ENCODE peak calls at places on chromosomes 6 and 20, in four cellular contexts. One of them, this sample, is unnamed.

GRCh38 chr20:49534314-49534713 is 33.6 kb downstream of the PTGIS start:
- DNase-seq in germinal center: peak
- DNase-seq in HEK293T: peak
- DNase-seq in NCI-H1105 treated with DMSO at 0.1 percent for 48 hours: peak
- DNase-seq in this sample: peak

GRCh38 chr6:49326337-49326736 is 136.7 kb downstream of the MMUT start:
- DNase-seq in HEK293T: no peak
- DNase-seq in germinal center: no peak
- DNase-seq in NCI-H1105 treated with DMSO at 0.1 percent for 48 hours: no peak
- DNase-seq in this sample: no peak

GRCh38 chr20:1816384-1817381 is 78.5 kb upstream of the SIRPA start:
- DNase-seq in germinal center: no peak
- DNase-seq in HEK293T: no peak
- DNase-seq in NCI-H1105 treated with DMSO at 0.1 percent for 48 hours: peak
- DNase-seq in this sample: peak

GRCh38 chr6:90460067-90460466 is 126.8 kb downstream of the MAP3K7 start:
- DNase-seq in HEK293T: no peak
- DNase-seq in NCI-H1105 treated with DMSO at 0.1 percent for 48 hours: no peak
- DNase-seq in germinal center: no peak
- DNase-seq in this sample: no peak

GRCh38 chr6:143514996-143515760 is 3.7 kb upstream of the FUCA2 start:
- DNase-seq in HEK293T: no peak
- DNase-seq in germinal center: no peak
- DNase-seq in NCI-H1105 treated with DMSO at 0.1 percent for 48 hours: peak
- DNase-seq in this sample: peak

GRCh38 chr6:127146935-127147334 is 28.5 kb downstream of the RSPO3 start:
- DNase-seq in germinal center: no peak
- DNase-seq in NCI-H1105 treated with DMSO at 0.1 percent for 48 hours: no peak
- DNase-seq in HEK293T: peak
- DNase-seq in this sample: peak

GRCh38 chr20:33733654-33734576 is 2.1 kb downstream of the ZNF341 start:
- DNase-seq in NCI-H1105 treated with DMSO at 0.1 percent for 48 hours: no peak
- DNase-seq in germinal center: no peak
- DNase-seq in HEK293T: no peak
- DNase-seq in this sample: peak

GRCh38 chr20:51366155-51366886 is 176.2 kb downstream of the NFATC2 start:
- DNase-seq in NCI-H1105 treated with DMSO at 0.1 percent for 48 hours: no peak
- DNase-seq in germinal center: no peak
- DNase-seq in HEK293T: no peak
- DNase-seq in this sample: no peak

GRCh38 chr20:24799971-24800580 is 149.0 kb upstream of the CST7 start:
- DNase-seq in germinal center: no peak
- DNase-seq in HEK293T: no peak
- DNase-seq in NCI-H1105 treated with DMSO at 0.1 percent for 48 hours: no peak
- DNase-seq in this sample: no peak

GRCh38 chr6:137731960-137732616 is 135.0 kb upstream of the TNFAIP3 start:
- DNase-seq in germinal center: no peak
- DNase-seq in NCI-H1105 treated with DMSO at 0.1 percent for 48 hours: no peak
- DNase-seq in HEK293T: no peak
- DNase-seq in this sample: no peak

GRCh38 chr20:44038681-44039123 is 124.0 kb downstream of the TOX2 start:
- DNase-seq in NCI-H1105 treated with DMSO at 0.1 percent for 48 hours: peak
- DNase-seq in HEK293T: no peak
- DNase-seq in germinal center: no peak
- DNase-seq in this sample: no peak

GRCh38 chr20:60993647-60994046 is 258.4 kb upstream of the CDH4 start:
- DNase-seq in germinal center: no peak
- DNase-seq in HEK293T: peak
- DNase-seq in NCI-H1105 treated with DMSO at 0.1 percent for 48 hours: no peak
- DNase-seq in this sample: peak

GRCh38 chr6:145670306-145670705 is 65.0 kb downstream of the EPM2A start:
- DNase-seq in NCI-H1105 treated with DMSO at 0.1 percent for 48 hours: no peak
- DNase-seq in germinal center: no peak
- DNase-seq in HEK293T: no peak
- DNase-seq in this sample: no peak

GRCh38 chr6:111406200-111406711 is 76.8 kb downstream of the REV3L start:
- DNase-seq in germinal center: peak
- DNase-seq in NCI-H1105 treated with DMSO at 0.1 percent for 48 hours: no peak
- DNase-seq in HEK293T: no peak
- DNase-seq in this sample: no peak

GRCh38 chr6:166456360-166457156 is 73.8 kb upstream of the MPC1 start:
- DNase-seq in HEK293T: no peak
- DNase-seq in NCI-H1105 treated with DMSO at 0.1 percent for 48 hours: no peak
- DNase-seq in germinal center: no peak
- DNase-seq in this sample: no peak

GRCh38 chr6:122641818-122642217 is 31.6 kb downstream of the PKIB start:
- DNase-seq in germinal center: no peak
- DNase-seq in HEK293T: no peak
- DNase-seq in NCI-H1105 treated with DMSO at 0.1 percent for 48 hours: no peak
- DNase-seq in this sample: no peak

GRCh38 chr6:111625511-111626331 is 20.0 kb upstream of the TRAF3IP2 start:
- DNase-seq in germinal center: no peak
- DNase-seq in HEK293T: no peak
- DNase-seq in NCI-H1105 treated with DMSO at 0.1 percent for 48 hours: peak
- DNase-seq in this sample: peak

GRCh38 chr6:159878341-159878740 is 12.4 kb upstream of the MAS1 start:
- DNase-seq in HEK293T: no peak
- DNase-seq in NCI-H1105 treated with DMSO at 0.1 percent for 48 hours: no peak
- DNase-seq in germinal center: no peak
- DNase-seq in this sample: no peak

GRCh38 chr6:16450821-16451220 is 212.4 kb downstream of the GMPR start:
- DNase-seq in HEK293T: no peak
- DNase-seq in germinal center: no peak
- DNase-seq in NCI-H1105 treated with DMSO at 0.1 percent for 48 hours: no peak
- DNase-seq in this sample: no peak

GRCh38 chr6:24329451-24329850 is 28.4 kb downstream of the DCDC2 start:
- DNase-seq in NCI-H1105 treated with DMSO at 0.1 percent for 48 hours: no peak
- DNase-seq in germinal center: no peak
- DNase-seq in HEK293T: no peak
- DNase-seq in this sample: no peak

GRCh38 chr6:13696226-13696625 is 15.4 kb downstream of the RANBP9 start:
- DNase-seq in NCI-H1105 treated with DMSO at 0.1 percent for 48 hours: no peak
- DNase-seq in germinal center: no peak
- DNase-seq in HEK293T: no peak
- DNase-seq in this sample: no peak

GRCh38 chr6:111276335-111276734 is 189.0 kb downstream of the SLC16A10 start:
- DNase-seq in germinal center: no peak
- DNase-seq in HEK293T: no peak
- DNase-seq in NCI-H1105 treated with DMSO at 0.1 percent for 48 hours: no peak
- DNase-seq in this sample: peak

GRCh38 chr6:168418631-168419250 is 22.2 kb upstream of the SMOC2 start:
- DNase-seq in NCI-H1105 treated with DMSO at 0.1 percent for 48 hours: no peak
- DNase-seq in HEK293T: no peak
- DNase-seq in germinal center: no peak
- DNase-seq in this sample: no peak

GRCh38 chr20:50870572-50871161 is 60.6 kb downstream of the ADNP start:
- DNase-seq in NCI-H1105 treated with DMSO at 0.1 percent for 48 hours: no peak
- DNase-seq in HEK293T: no peak
- DNase-seq in germinal center: no peak
- DNase-seq in this sample: peak

GRCh38 chr20:43955244-43956191 is 40.9 kb downstream of the TOX2 start:
- DNase-seq in germinal center: peak
- DNase-seq in NCI-H1105 treated with DMSO at 0.1 percent for 48 hours: no peak
- DNase-seq in HEK293T: no peak
- DNase-seq in this sample: no peak

GRCh38 chr20:14441201-14441600 is 103.8 kb upstream of the FLRT3 start:
- DNase-seq in HEK293T: no peak
- DNase-seq in germinal center: no peak
- DNase-seq in NCI-H1105 treated with DMSO at 0.1 percent for 48 hours: no peak
- DNase-seq in this sample: peak

GRCh38 chr6:160667854-160668481 is 3.9 kb upstream of the LPA start:
- DNase-seq in HEK293T: peak
- DNase-seq in NCI-H1105 treated with DMSO at 0.1 percent for 48 hours: peak
- DNase-seq in germinal center: peak
- DNase-seq in this sample: no peak

GRCh38 chr6:72363844-72364740 is 257.8 kb upstream of the KCNQ5 start:
- DNase-seq in NCI-H1105 treated with DMSO at 0.1 percent for 48 hours: no peak
- DNase-seq in HEK293T: no peak
- DNase-seq in germinal center: no peak
- DNase-seq in this sample: no peak

GRCh38 chr6:113414511-113414910 is 442.6 kb upstream of the MARCKS start:
- DNase-seq in germinal center: no peak
- DNase-seq in NCI-H1105 treated with DMSO at 0.1 percent for 48 hours: peak
- DNase-seq in HEK293T: no peak
- DNase-seq in this sample: peak